ENCODE peak calls at places on chromosome 5, in eight cellular contexts. U is lung; H is body of pancreas; X is CD8-positive, alpha-beta memory T cell; A is cardiac muscle cell; K is NT2/D1; Q is neural progenitor cell; O is heart left ventricle. L is an unnamed sample.

GRCh38 chr5:176619569-176620332 is 9.8 kb upstream of the GPRIN1 start:
- DNase-seq in U (no peak), Q (no peak), A (no peak), K (no peak), X (no peak), H (no peak), O (no peak), L (no peak)

GRCh38 chr5:146785065-146785464 is 93.5 kb downstream of the PPP2R2B start:
- DNase-seq in K (no peak), Q (no peak), O (no peak), H (no peak), X (no peak), A (no peak), U (no peak), L (no peak)

GRCh38 chr5:122673343-122673742 is 101.5 kb upstream of the SNX2 start:
- DNase-seq in O (peak; percentile 46), Q (no peak), X (no peak), A (peak; percentile 80), H (peak; percentile 12), U (no peak), K (no peak), L (no peak)

GRCh38 chr5:144318011-144318410 is 147.3 kb downstream of the KCTD16 start:
- DNase-seq in O (no peak), A (no peak), H (no peak), K (peak; percentile 46), Q (no peak), U (no peak), X (no peak), L (no peak)

GRCh38 chr5:128681764-128682664 is 144.0 kb upstream of the FBN2 start:
- DNase-seq in Q (peak; percentile 19), U (no peak), K (no peak), X (no peak), A (peak; percentile 41), H (peak; percentile 15), O (no peak), L (no peak)

GRCh38 chr5:35417040-35417439 is 186.8 kb upstream of the PRLR start:
- DNase-seq in K (no peak), U (no peak), Q (no peak), O (no peak), X (no peak), A (no peak), H (no peak), L (no peak)

GRCh38 chr5:173089581-173089980 is 33.4 kb downstream of the CREBRF start:
- DNase-seq in A (peak; percentile 54), H (no peak), U (no peak), X (no peak), K (no peak), O (no peak), Q (no peak), L (no peak)

GRCh38 chr5:179287071-179287470 is 58.2 kb downstream of the ADAMTS2 start:
- DNase-seq in U (no peak), A (no peak), H (no peak), K (no peak), X (peak; percentile 17), O (no peak), Q (no peak), L (no peak)

GRCh38 chr5:14450055-14450524 is 131.5 kb upstream of the OTULINL start:
- DNase-seq in Q (no peak), H (no peak), K (no peak), O (peak; percentile 65), A (peak; percentile 96), U (no peak), X (no peak), L (no peak)

GRCh38 chr5:20678814-20679298 is 690.9 kb upstream of the CDH18 start:
- DNase-seq in Q (no peak), O (no peak), A (peak; percentile 93), X (no peak), H (no peak), U (no peak), K (no peak), L (no peak)

GRCh38 chr5:141508808-141509611 is 20.1 kb downstream of the PCDHGC5 start:
- DNase-seq in A (peak; percentile 96), H (no peak), K (no peak), X (no peak), O (no peak), U (peak; percentile 56), Q (peak; percentile 93), L (peak; percentile 88)

GRCh38 chr5:150075233-150075632 is 11.1 kb downstream of the CSF1R start:
- DNase-seq in U (no peak), A (no peak), K (no peak), X (no peak), O (no peak), Q (no peak), H (no peak), L (no peak)

GRCh38 chr5:32522429-32523143 is 62.8 kb upstream of the SUB1 start:
- DNase-seq in K (no peak), X (peak; percentile 46), U (peak; percentile 31), O (no peak), H (no peak), A (peak; percentile 93), Q (no peak), L (no peak)

GRCh38 chr5:94793816-94794198 is 175.3 kb downstream of the SLF1 start:
- DNase-seq in Q (no peak), H (no peak), U (no peak), A (peak; percentile 19), O (no peak), X (no peak), K (no peak), L (no peak)

GRCh38 chr5:141657937-141658545 is 6.8 kb upstream of the FCHSD1 start:
- DNase-seq in Q (no peak), K (no peak), U (no peak), X (no peak), A (peak; percentile 71), H (no peak), O (no peak), L (no peak)

GRCh38 chr5:111748304-111748763 is 8.7 kb downstream of the NREP start:
- DNase-seq in A (peak; percentile 79), U (no peak), K (no peak), Q (no peak), O (no peak), H (no peak), X (no peak), L (no peak)

DNA sequence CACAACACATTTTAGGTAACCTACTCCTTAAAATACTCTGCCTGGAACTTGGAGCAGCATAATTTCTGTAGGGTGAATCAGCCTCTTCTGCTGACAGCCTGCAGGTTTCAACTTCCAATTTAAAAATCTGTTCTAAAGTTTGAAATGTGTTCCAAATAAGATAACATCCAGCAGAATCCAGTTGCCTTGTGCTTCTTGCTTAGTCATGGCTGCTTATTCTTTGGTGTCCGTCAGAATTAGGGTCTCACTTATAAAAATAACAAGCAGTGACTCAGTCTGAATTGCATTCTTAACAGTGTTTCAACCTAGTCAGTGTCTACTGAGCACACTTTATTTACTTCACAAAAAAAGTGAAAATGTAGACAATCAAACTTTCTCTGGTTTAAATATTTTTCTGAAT is 3.7 kb downstream of the CDH6 start:
- DNase-seq in U (no peak), A (peak; percentile 58), O (no peak), Q (no peak), H (no peak), K (no peak), X (no peak), L (no peak)
- H3K4me3 ChIP-seq in U (no peak overlapping the region), A (no peak overlapping the region), O (no peak overlapping the region), Q (no peak overlapping the region), H (no peak overlapping the region), K (no peak overlapping the region), X (no peak overlapping the region), L (no peak overlapping the region)

GRCh38 chr5:107548477-107548876 is 122.3 kb downstream of the EFNA5 start:
- DNase-seq in H (no peak), X (no peak), O (no peak), Q (no peak), A (no peak), U (no peak), K (no peak), L (no peak)
- H3K4me1 ChIP-seq in H (peaks cover 21% of the 10 kb centered on the region), X (no peaks in the 10 kb centered on the region), O (peaks cover under 1% of the 10 kb centered on the region), Q (peaks cover 64% of the 10 kb centered on the region), A (peaks cover 16% of the 10 kb centered on the region), U (peaks cover 14% of the 10 kb centered on the region), K (no peaks in the 10 kb centered on the region), L (peaks cover 21% of the 10 kb centered on the region)

GRCh38 chr5:60360355-60360754 is 339.6 kb downstream of the DEPDC1B start:
- DNase-seq in O (no peak), H (no peak), U (no peak), X (no peak), K (no peak), Q (no peak), A (no peak), L (peak; percentile 6)
- H3K4me3 ChIP-seq in O (no peak overlapping the region), H (no peak overlapping the region), U (no peak overlapping the region), X (no peak overlapping the region), K (no peak overlapping the region), Q (no peak overlapping the region), A (no peak overlapping the region), L (no peak overlapping the region)

GRCh38 chr5:142828797-142829535 is 58.8 kb downstream of the ARHGAP26 start:
- DNase-seq in U (no peak), A (no peak), O (no peak), K (no peak), Q (no peak), H (no peak), X (no peak), L (no peak)
- H3K4me1 ChIP-seq in U (peaks cover 43% of the 10 kb centered on the region), A (peaks cover 22% of the 10 kb centered on the region), O (peaks cover 59% of the 10 kb centered on the region), K (peaks cover 2% of the 10 kb centered on the region), Q (peaks cover 20% of the 10 kb centered on the region), H (peaks cover 52% of the 10 kb centered on the region), X (peaks cover 20% of the 10 kb centered on the region), L (peaks cover 8% of the 10 kb centered on the region)

GRCh38 chr5:151092750-151093149 is 11.9 kb upstream of the TNIP1 start:
- DNase-seq in U (peak; percentile 48), A (peak; percentile 67), Q (no peak), H (no peak), O (no peak), K (no peak), X (no peak), L (peak; percentile 78)
- H3K4me3 ChIP-seq in U (no peak overlapping the region), A (no peak overlapping the region), Q (no peak overlapping the region), H (no peak overlapping the region), O (no peak overlapping the region), K (no peak overlapping the region), X (no peak overlapping the region), L (no peak overlapping the region)

GRCh38 chr5:157543825-157544622 is 31.6 kb downstream of the ADAM19 start:
- DNase-seq in U (no peak), K (no peak), Q (no peak), A (peak; percentile 83), H (no peak), X (no peak), O (no peak), L (no peak)
- H3K4me1 ChIP-seq in U (peaks cover 51% of the 10 kb centered on the region), K (no peaks in the 10 kb centered on the region), Q (peaks cover 33% of the 10 kb centered on the region), A (peaks cover 6% of the 10 kb centered on the region), H (no peaks in the 10 kb centered on the region), X (peaks cover 82% of the 10 kb centered on the region), O (peaks cover 73% of the 10 kb centered on the region), L (no peaks in the 10 kb centered on the region)